ENCODE peak calls at places on chromosomes 2 and 18, in four cellular contexts. M, D, Y and G are unnamed samples. For H3K4me1 and H3K27me3, the result is how much of the 10 kb centered on the place peaks cover.

GRCh38 chr2:36539631-36540030 is 58.3 kb downstream of the FEZ2 start:
- DNase-seq in M (no peak), Y (no peak), D (no peak), G (no peak)

GRCh38 chr2:155727097-155727906 is 605.2 kb downstream of the NR4A2 start:
- DNase-seq in Y (no peak), M (no peak), D (no peak), G (no peak)

GRCh38 chr2:37934591-37935513 is 9.8 kb downstream of the RMDN2 start:
- DNase-seq in M (no peak), Y (no peak), D (no peak), G (no peak)

GRCh38 chr18:34122724-34123334 is 101.9 kb downstream of the NOL4 start:
- DNase-seq in Y (peak), M (peak), D (peak), G (peak)

GRCh38 chr2:64396001-64396400 is 58.0 kb upstream of the LGALSL start:
- DNase-seq in M (no peak), Y (no peak), D (no peak), G (no peak)

GRCh38 chr2:164735309-164735919 is 106.2 kb downstream of the COBLL1 start:
- DNase-seq in D (no peak), Y (no peak), M (no peak), G (no peak)

GRCh38 chr18:45167631-45168225 is 447.5 kb upstream of the SLC14A2 start:
- DNase-seq in M (peak), D (no peak), Y (no peak), G (no peak)

GRCh38 chr2:64820901-64821300 is 167.2 kb upstream of the SERTAD2 start:
- DNase-seq in D (no peak), M (no peak), Y (no peak), G (no peak)

GRCh38 chr2:235956281-235956970 is 211.8 kb downstream of the GBX2 start:
- DNase-seq in Y (no peak), D (no peak), M (no peak), G (no peak)

GRCh38 chr2:219254590-219255219 is 987 bp upstream of the TUBA4A start:
- DNase-seq in Y (no peak), D (no peak), M (no peak), G (peak)

GRCh38 chr2:128696421-128696820 is 377.8 kb upstream of the HS6ST1 start:
- DNase-seq in M (no peak), Y (no peak), D (no peak), G (no peak)

GRCh38 chr2:209469481-209469880 is 45.6 kb downstream of the MAP2 start:
- DNase-seq in D (no peak), Y (no peak), M (no peak), G (no peak)

GRCh38 chr2:229634574-229635185 is 79.7 kb downstream of the DNER start:
- DNase-seq in D (no peak), M (no peak), Y (no peak), G (no peak)

GRCh38 chr2:57448816-57449215 is 597.8 kb upstream of the VRK2 start:
- DNase-seq in Y (no peak), M (no peak), D (no peak), G (no peak)

GRCh38 chr2:116719841-116720240 is 1094.7 kb upstream of the DDX18 start:
- DNase-seq in Y (no peak), M (peak), D (no peak), G (no peak)

GRCh38 chr2:239756392-239757153 is 268.6 kb downstream of the NDUFA10 start:
- DNase-seq in Y (no peak), D (peak), M (peak), G (no peak)

GRCh38 chr2:234091883-234092282 is 41.4 kb downstream of the SPP2 start:
- DNase-seq in Y (no peak), M (no peak), D (no peak), G (no peak)

GRCh38 chr2:222038086-222038802 is 260.6 kb downstream of the PAX3 start:
- DNase-seq in Y (no peak), M (peak), D (no peak), G (no peak)

GRCh38 chr2:121519153-121519552 is 11.5 kb upstream of the RNU4ATAC start:
- DNase-seq in D (no peak), Y (no peak), M (no peak), G (no peak)

GRCh38 chr2:220227272-220227920 is 600.0 kb downstream of the SLC4A3 start:
- DNase-seq in D (no peak), M (peak), Y (no peak), G (no peak)

GRCh38 chr18:47725656-47726055 is 204.8 kb downstream of the SMAD2 start:
- DNase-seq in Y (no peak), D (no peak), M (no peak), G (no peak)

GRCh38 chr2:241575624-241576292 is 17.2 kb downstream of the BOK start:
- DNase-seq in D (no peak), Y (no peak), M (no peak), G (no peak)

GRCh38 chr2:65708129-65708528 is 275.7 kb upstream of the SPRED2 start:
- DNase-seq in Y (no peak), D (no peak), M (peak), G (no peak)

GRCh38 chr18:67612281-67612680 is 95.8 kb upstream of the DSEL start:
- DNase-seq in M (no peak), D (no peak), Y (no peak), G (no peak)

GRCh38 chr2:6353669-6354068 is 512.0 kb downstream of the CMPK2 start:
- DNase-seq in M (no peak), D (no peak), Y (no peak), G (no peak)

GRCh38 chr2:19120941-19121750 is 237.3 kb downstream of the OSR1 start:
- DNase-seq in D (peak), M (peak), Y (peak), G (no peak)

GRCh38 chr2:191691016-191691725 is 13.2 kb downstream of the NABP1 start:
- DNase-seq in D (peak), Y (peak), M (peak), G (peak)

GRCh38 chr2:190600293-190601103 is 48.4 kb upstream of the NAB1 start:
- DNase-seq in D (no peak), M (no peak), Y (no peak), G (no peak)

GRCh38 chr2:112841399-112842044 is 4.9 kb upstream of the IL1B start:
- DNase-seq in Y (no peak), M (no peak), D (no peak), G (no peak)

GRCh38 chr2:11669454-11670291 is at the start of gene NTSR2:
- DNase-seq in Y (no peak), M (peak), D (peak), G (no peak)

GRCh38 chr2:136008205-136008865 is 22.9 kb upstream of the DARS1 start:
- DNase-seq in D (peak), M (no peak), Y (no peak), G (peak)

GRCh38 chr18:23238152-23238531 is 102.9 kb downstream of the CABLES1 start:
- DNase-seq in M (peak), D (peak), Y (no peak), G (no peak)

GRCh38 chr2:217977840-217978535 is 24.8 kb downstream of the TNS1 start:
- DNase-seq in Y (no peak), D (no peak), M (no peak), G (no peak)

GRCh38 chr18:23311346-23312103 is 141.6 kb upstream of the RIOK3 start:
- DNase-seq in M (peak), Y (no peak), D (no peak), G (no peak)

GRCh38 chr2:62550466-62550865 is 44.5 kb upstream of the TMEM17 start:
- DNase-seq in M (no peak), D (no peak), Y (no peak), G (no peak)

GRCh38 chr18:58189008-58189407 is 145.0 kb downstream of the NEDD4L start:
- DNase-seq in M (no peak), Y (no peak), D (no peak), G (no peak)

GRCh38 chr2:25417715-25418369 is 76.1 kb upstream of the DNMT3A start:
- DNase-seq in M (no peak), Y (peak), D (peak), G (no peak)

GRCh38 chr2:168814939-168815907 is 12.8 kb downstream of the NOSTRIN start:
- DNase-seq in M (no peak), D (peak), Y (no peak), G (no peak)
- H3K4me1 ChIP-seq in M (under half), D (half or more), Y (under half), G (under half)

GRCh38 chr18:71729611-71730010 is 814.5 kb downstream of the CBLN2 start:
- DNase-seq in D (no peak), Y (no peak), M (no peak), G (no peak)

DNA sequence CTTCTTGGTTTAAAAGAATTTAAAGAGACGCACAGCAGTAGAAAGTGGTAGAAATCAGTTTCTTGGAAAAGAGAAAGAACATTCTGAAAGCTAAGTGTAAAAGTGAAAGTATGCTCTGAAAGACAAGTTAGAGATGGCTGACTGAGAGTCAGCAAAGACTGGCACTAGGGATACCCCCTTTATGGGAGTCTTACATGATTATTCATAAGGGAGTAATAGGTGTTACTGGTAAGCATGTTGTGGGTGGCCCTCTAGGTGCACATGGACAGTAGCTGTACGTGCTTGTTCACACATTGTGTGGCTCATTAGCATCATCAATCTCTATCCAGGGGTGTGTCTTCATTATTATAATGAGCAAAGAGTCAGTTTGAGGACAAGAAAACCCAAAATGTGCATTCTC is 816.2 kb downstream of the CBLN2 start:
- DNase-seq in D (no peak), Y (no peak), M (no peak), G (no peak)
- H3K27ac ChIP-seq in D (no peak), Y (no peak), M (no peak), G (no peak)

GRCh38 chr2:142825861-142826260 is 51.6 kb upstream of the KYNU start:
- DNase-seq in M (peak), D (peak), Y (no peak), G (no peak)
- H3K27me3 ChIP-seq in M (under half), D (under half), Y (under half), G (under half)

GRCh38 chr2:33215983-33216382 is 260.5 kb upstream of the RASGRP3 start:
- DNase-seq in M (no peak), D (no peak), Y (no peak), G (no peak)

GRCh38 chr2:33217431-33217830 is 259.0 kb upstream of the RASGRP3 start:
- DNase-seq in M (no peak), D (no peak), Y (no peak), G (no peak)

GRCh38 chr2:33214857-33215256 is 261.6 kb upstream of the RASGRP3 start:
- DNase-seq in M (no peak), D (no peak), Y (no peak), G (no peak)

GRCh38 chr2:33215299-33215698 is 261.1 kb upstream of the RASGRP3 start:
- DNase-seq in D (no peak), M (peak), Y (no peak), G (no peak)

DNA sequence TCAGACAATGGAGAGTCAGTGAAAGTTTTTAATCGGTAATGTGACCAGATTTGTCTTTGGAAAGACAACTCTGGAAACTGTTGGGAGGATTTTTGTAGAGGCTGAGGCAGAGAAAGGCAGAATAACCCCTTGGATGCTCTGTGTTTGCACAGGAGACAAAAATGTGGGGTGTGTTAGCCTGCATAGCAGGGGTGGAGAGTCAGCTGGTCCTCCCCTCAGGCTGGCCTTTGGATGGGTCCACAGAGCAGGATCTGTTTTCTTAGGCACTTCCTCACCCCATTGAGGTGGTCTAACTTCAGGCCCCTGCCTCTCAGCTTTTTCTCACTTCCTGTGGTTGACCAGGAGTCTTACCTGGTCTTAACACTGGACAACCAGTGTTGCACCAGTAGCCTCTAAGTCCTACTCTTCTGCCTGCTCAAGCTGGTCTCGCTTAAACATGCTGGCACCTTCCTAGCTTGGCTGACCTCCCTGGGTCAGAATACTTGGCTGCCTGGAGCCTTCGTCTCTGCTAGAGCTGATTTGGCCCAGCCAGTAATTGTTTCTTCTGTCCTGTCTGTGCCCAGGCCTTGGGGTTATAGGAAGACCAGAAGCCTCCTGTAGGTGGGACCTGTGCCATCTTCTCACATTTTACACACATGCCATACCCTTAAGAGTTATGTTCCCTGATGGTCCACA is 259.8 kb upstream of the RASGRP3 start:
- DNase-seq in M (peak), Y (no peak), D (peak), G (no peak)
- H3K4me1 ChIP-seq in M (under half), Y (under half), D (under half), G (under half)